ENCODE peak calls at places on chromosomes 2 and 18, in five cellular contexts. D is iPS-NIHi11, Q is substantia nigra, E is hypothalamus, F is esophagus squamous epithelium. N is an unnamed sample.

GRCh38 chr18:21264651-21265050 is 22.6 kb downstream of the GREB1L start:
- DNase-seq in E (no peak), Q (no peak), F (no peak), D (peak), N (no peak)

GRCh38 chr2:222423632-222424280 is 587 bp upstream of the SGPP2 start:
- DNase-seq in E (no peak), D (no peak), F (no peak), Q (no peak), N (no peak)

GRCh38 chr2:11234309-11234708 is 79.0 kb downstream of the SLC66A3 start:
- DNase-seq in D (no peak), Q (no peak), F (no peak), E (no peak), N (no peak)

GRCh38 chr2:108945969-108946368 is 43.1 kb downstream of the EDAR start:
- DNase-seq in E (no peak), Q (no peak), F (no peak), D (no peak), N (no peak)

GRCh38 chr2:111119847-111120252 is 864 bp upstream of the BCL2L11 start:
- DNase-seq in F (no peak), D (no peak), Q (no peak), E (no peak), N (no peak)

GRCh38 chr2:64362562-64363026 is 91.4 kb upstream of the LGALSL start:
- DNase-seq in E (no peak), D (no peak), F (no peak), Q (no peak), N (no peak)

GRCh38 chr2:203498161-203498560 is 36.9 kb downstream of the RAPH1 start:
- DNase-seq in E (no peak), Q (no peak), F (no peak), D (no peak), N (no peak)

GRCh38 chr2:25373269-25373981 is 31.7 kb upstream of the DNMT3A start:
- DNase-seq in F (no peak), D (no peak), E (no peak), Q (no peak), N (no peak)

GRCh38 chr2:205655775-205656425 is 26.4 kb upstream of the NRP2 start:
- DNase-seq in F (no peak), E (no peak), D (no peak), Q (no peak), N (no peak)